ENCODE peak calls at places on chromosomes 16 and 17, in four cellular contexts. V is fibroblast of pulmonary artery; G is left ventricle myocardium inferior; S is CD8-positive, alpha-beta T cell. Y is an unnamed sample.

GRCh38 chr17:51259574-51260236 is at the start of gene MBTD1:
- DNase-seq in G (peak), S (peak), V (peak), Y (peak)

GRCh38 chr16:66434619-66435430 is 7.7 kb downstream of the BEAN1 start:
- DNase-seq in V (no peak), S (no peak), G (no peak), Y (no peak)

GRCh38 chr17:75077490-75078096 is 10.2 kb upstream of the SLC16A5 start:
- DNase-seq in S (peak), G (peak), V (no peak), Y (peak)

GRCh38 chr17:40284085-40284713 is 3.5 kb upstream of the CDC6 start:
- DNase-seq in V (peak), S (no peak), G (no peak), Y (no peak)

GRCh38 chr17:66476014-66476413 is 173.6 kb downstream of the PRKCA start:
- DNase-seq in G (no peak), S (no peak), V (no peak), Y (no peak)

GRCh38 chr17:31696184-31696602 is 162.9 kb downstream of the COPRS start:
- DNase-seq in G (peak), S (no peak), V (peak), Y (no peak)

GRCh38 chr17:81832608-81833159 is 407 bp downstream of the MCRIP1 start:
- DNase-seq in V (no peak), G (peak), S (peak), Y (peak)

GRCh38 chr17:17900615-17901520 is 64.1 kb upstream of the SREBF1 start:
- DNase-seq in G (peak), S (no peak), V (peak), Y (no peak)

GRCh38 chr16:81604960-81605383 is 160.4 kb downstream of the CMIP start:
- DNase-seq in V (peak), S (no peak), G (no peak), Y (no peak)

GRCh38 chr16:84890427-84890826 is 70.6 kb downstream of the CRISPLD2 start:
- DNase-seq in G (no peak), V (no peak), S (no peak), Y (no peak)

GRCh38 chr16:19884611-19885455 is at the start of gene GPRC5B:
- DNase-seq in V (peak), S (peak), G (peak), Y (peak)

GRCh38 chr16:74817851-74818250 is 43.2 kb upstream of the FA2H start:
- DNase-seq in G (no peak), V (no peak), S (no peak), Y (no peak)

GRCh38 chr17:1379208-1379929 is 20.7 kb downstream of the YWHAE start:
- DNase-seq in V (no peak), G (no peak), S (no peak), Y (no peak)

GRCh38 chr16:89593841-89594240 is 18.3 kb downstream of the CPNE7 start:
- DNase-seq in G (no peak), V (no peak), S (peak), Y (no peak)

GRCh38 chr16:3001316-3001715 is 11.4 kb upstream of the CLDN9 start:
- DNase-seq in S (no peak), G (no peak), V (no peak), Y (no peak)

GRCh38 chr16:3004319-3004718 is 8.4 kb upstream of the CLDN9 start:
- DNase-seq in G (no peak), S (no peak), V (no peak), Y (no peak)

GRCh38 chr16:2999929-3000328 is 12.8 kb upstream of the CLDN9 start:
- DNase-seq in G (no peak), S (no peak), V (no peak), Y (no peak)

GRCh38 chr16:3003582-3004270 is 9.0 kb upstream of the CLDN9 start:
- DNase-seq in S (peak), V (peak), G (peak), Y (peak)

GRCh38 chr16:3000540-3000939 is 12.2 kb upstream of the CLDN9 start:
- DNase-seq in G (no peak), V (no peak), S (no peak), Y (no peak)
- TF ChIP-seq CTCF in G (no peak), V (no peak), S (no peak), Y (no peak)

GRCh38 chr17:29430275-29430674 is 40.1 kb downstream of the TAOK1 start:
- DNase-seq in V (no peak), S (no peak), G (no peak), Y (no peak)

GRCh38 chr17:29433551-29433950 is 43.4 kb downstream of the TAOK1 start:
- DNase-seq in G (no peak), V (no peak), S (no peak), Y (no peak)

GRCh38 chr17:29434550-29434949 is 44.4 kb downstream of the TAOK1 start:
- DNase-seq in S (no peak), G (no peak), V (no peak), Y (no peak)
- TF ChIP-seq CTCF in S (no peak), G (no peak), V (no peak), Y (no peak)

GRCh38 chr17:65022137-65022536 is 34.4 kb downstream of the GNA13 start:
- DNase-seq in S (no peak), G (no peak), V (no peak), Y (no peak)
- TF ChIP-seq CTCF in S (no peak), G (no peak), V (no peak), Y (no peak)

GRCh38 chr17:42553161-42553818 is 567 bp downstream of the HSD17B1 start:
- DNase-seq in V (peak), S (no peak), G (no peak), Y (no peak)

GRCh38 chr17:42548993-42549755 is 3.5 kb upstream of the HSD17B1 start:
- DNase-seq in G (no peak), V (no peak), S (no peak), Y (no peak)

GRCh38 chr17:42555122-42555622 is 2.4 kb downstream of the HSD17B1 start:
- DNase-seq in V (no peak), S (no peak), G (no peak), Y (no peak)

GRCh38 chr17:42554250-42555121 is 1.8 kb downstream of the HSD17B1 start:
- DNase-seq in G (peak), V (peak), S (peak), Y (peak)

GRCh38 chr17:42553866-42554249 is 1.1 kb downstream of the HSD17B1 start:
- DNase-seq in S (no peak), V (no peak), G (no peak), Y (no peak)
- TF ChIP-seq CTCF in S (no peak), V (no peak), G (no peak), Y (no peak)

GRCh38 chr17:20225162-20226115 is 216.3 kb downstream of the SPECC1 start:
- DNase-seq in G (no peak), V (no peak), S (no peak), Y (no peak)
- TF ChIP-seq CTCF in G (no peak), V (no peak), S (no peak), Y (no peak)

GRCh38 chr16:47873434-47873833 is 282.4 kb downstream of the ABCC12 start:
- DNase-seq in G (no peak), V (no peak), S (no peak), Y (no peak)
- TF ChIP-seq CTCF in G (peak), V (peak), S (no peak), Y (peak)

GRCh38 chr16:56195151-56195550 is 3.9 kb downstream of the GNAO1 start:
- DNase-seq in G (no peak), S (no peak), V (no peak), Y (no peak)

GRCh38 chr16:56192971-56193936 is 2.0 kb downstream of the GNAO1 start:
- DNase-seq in G (no peak), S (no peak), V (no peak), Y (no peak)

GRCh38 chr16:56192644-56192960 is 1.3 kb downstream of the GNAO1 start:
- DNase-seq in G (no peak), S (no peak), V (no peak), Y (no peak)

GRCh38 chr16:56191807-56192643 is 736 bp downstream of the GNAO1 start:
- DNase-seq in G (no peak), V (no peak), S (no peak), Y (no peak)

DNA sequence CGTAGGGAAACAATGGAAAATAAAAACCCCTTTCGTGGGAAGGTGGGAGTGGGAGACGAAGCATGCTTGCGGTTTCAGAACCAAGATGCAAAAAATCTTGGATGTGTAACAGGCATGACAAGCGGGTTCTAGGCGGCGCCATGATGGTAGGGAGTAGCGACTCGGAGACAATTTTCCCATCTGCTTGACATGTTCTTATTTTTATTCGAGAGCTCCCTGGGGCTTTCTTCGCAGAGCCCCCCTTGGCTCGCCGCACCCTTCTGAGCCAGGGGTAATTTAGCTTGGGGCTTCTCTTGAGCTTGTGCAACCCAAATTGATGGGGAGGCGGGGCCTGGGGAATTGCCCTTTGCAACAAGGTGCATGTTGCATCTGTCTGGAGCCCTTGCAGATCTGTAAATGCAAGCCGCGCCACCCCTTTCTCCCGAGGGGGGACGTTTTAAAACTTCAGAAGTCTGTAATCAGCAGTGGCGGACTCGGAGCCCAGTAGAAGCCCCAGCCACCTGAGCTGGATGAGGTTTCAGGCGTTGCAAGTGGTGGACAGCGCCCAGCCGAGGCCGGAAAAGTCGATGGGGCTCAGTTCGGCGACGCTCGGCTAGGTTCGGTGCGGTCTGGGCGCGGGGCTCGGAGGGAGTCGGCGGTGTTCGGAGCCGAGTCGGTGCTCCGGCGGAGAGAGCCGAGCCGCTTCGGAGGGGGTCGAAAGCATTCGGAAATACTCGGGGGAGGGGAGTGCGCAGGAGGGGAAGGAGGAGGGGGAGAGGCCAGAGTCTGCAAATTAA is 2.9 kb downstream of the GNAO1 start:
- DNase-seq in S (peak), V (peak), G (peak), Y (peak)
- TF ChIP-seq CTCF in S (no peak), V (no peak), G (no peak), Y (no peak)